ENCODE peak calls at places on chromosome 15, in eight cellular contexts. H, N, G, I, L, B, U and O are unnamed samples. For H3K4me1, the result is how much of the 10 kb centered on the place peaks cover.

GRCh38 chr15:62164500-62165028 is 521 bp downstream of the C2CD4B start:
- DNase-seq in H (peak), N (no peak), U (no peak), I (no peak), G (peak), B (no peak), L (no peak), O (no peak)

GRCh38 chr15:34691024-34691423 is 63.8 kb downstream of the GJD2 start:
- DNase-seq in U (no peak), N (no peak), H (no peak), L (no peak), I (no peak), B (no peak), G (no peak), O (no peak)

GRCh38 chr15:40914013-40914412 is 15.1 kb upstream of the DLL4 start:
- DNase-seq in H (no peak), L (no peak), G (no peak), N (no peak), B (no peak), I (no peak), U (no peak), O (no peak)

GRCh38 chr15:68384451-68385239 is 47.3 kb downstream of the ITGA11 start:
- DNase-seq in H (no peak), I (no peak), B (no peak), U (peak), N (no peak), G (no peak), L (no peak), O (peak)

GRCh38 chr15:40456299-40456712 is 14.5 kb upstream of the CHST14 start:
- DNase-seq in N (no peak), L (no peak), U (peak), H (no peak), B (no peak), G (peak), I (no peak), O (peak)

GRCh38 chr15:68921926-68922325 is 8.4 kb upstream of the SPESP1 start:
- DNase-seq in U (no peak), B (no peak), I (no peak), L (no peak), N (no peak), H (no peak), G (no peak), O (no peak)

GRCh38 chr15:29618586-29618985 is 203.7 kb downstream of the TJP1 start:
- DNase-seq in U (no peak), N (no peak), I (no peak), L (no peak), H (no peak), B (no peak), G (no peak), O (no peak)

GRCh38 chr15:99707481-99708270 is 25.6 kb downstream of the LYSMD4 start:
- DNase-seq in N (no peak), H (no peak), U (no peak), I (no peak), B (no peak), G (no peak), L (no peak), O (no peak)

GRCh38 chr15:91517491-91518200 is 335.9 kb upstream of the SLCO3A1 start:
- DNase-seq in H (no peak), L (no peak), U (no peak), N (no peak), I (no peak), B (no peak), G (no peak), O (no peak)

GRCh38 chr15:38252481-38253311 is at the start of gene SPRED1:
- DNase-seq in G (peak), N (peak), H (peak), L (no peak), B (no peak), U (peak), I (peak), O (peak)

GRCh38 chr15:40106203-40107161 is 2.2 kb downstream of the BMF start:
- DNase-seq in B (no peak), L (no peak), I (peak), N (no peak), G (peak), H (peak), U (peak), O (peak)

GRCh38 chr15:89898628-89899302 is 5.0 kb upstream of the AP3S2 start:
- DNase-seq in H (peak), U (peak), N (no peak), I (no peak), G (peak), B (no peak), L (peak), O (peak)

GRCh38 chr15:29857196-29857595 is 34.9 kb upstream of the TJP1 start:
- DNase-seq in L (no peak), N (no peak), B (no peak), G (no peak), I (no peak), H (no peak), U (no peak), O (no peak)

GRCh38 chr15:64950888-64951287 is 38.8 kb downstream of the SPG21 start:
- DNase-seq in N (no peak), H (no peak), L (no peak), B (no peak), U (no peak), G (no peak), I (no peak), O (no peak)

GRCh38 chr15:78831229-78832207 is 20.3 kb upstream of the ADAMTS7 start:
- DNase-seq in G (no peak), U (no peak), H (no peak), L (no peak), I (no peak), B (no peak), N (no peak), O (no peak)

GRCh38 chr15:78828930-78829329 is 17.7 kb upstream of the ADAMTS7 start:
- DNase-seq in G (no peak), U (no peak), L (no peak), B (no peak), I (no peak), N (no peak), H (no peak), O (no peak)

GRCh38 chr15:78836333-78836732 is 25.1 kb upstream of the ADAMTS7 start:
- DNase-seq in U (no peak), G (no peak), L (no peak), B (no peak), N (no peak), I (no peak), H (no peak), O (no peak)

DNA sequence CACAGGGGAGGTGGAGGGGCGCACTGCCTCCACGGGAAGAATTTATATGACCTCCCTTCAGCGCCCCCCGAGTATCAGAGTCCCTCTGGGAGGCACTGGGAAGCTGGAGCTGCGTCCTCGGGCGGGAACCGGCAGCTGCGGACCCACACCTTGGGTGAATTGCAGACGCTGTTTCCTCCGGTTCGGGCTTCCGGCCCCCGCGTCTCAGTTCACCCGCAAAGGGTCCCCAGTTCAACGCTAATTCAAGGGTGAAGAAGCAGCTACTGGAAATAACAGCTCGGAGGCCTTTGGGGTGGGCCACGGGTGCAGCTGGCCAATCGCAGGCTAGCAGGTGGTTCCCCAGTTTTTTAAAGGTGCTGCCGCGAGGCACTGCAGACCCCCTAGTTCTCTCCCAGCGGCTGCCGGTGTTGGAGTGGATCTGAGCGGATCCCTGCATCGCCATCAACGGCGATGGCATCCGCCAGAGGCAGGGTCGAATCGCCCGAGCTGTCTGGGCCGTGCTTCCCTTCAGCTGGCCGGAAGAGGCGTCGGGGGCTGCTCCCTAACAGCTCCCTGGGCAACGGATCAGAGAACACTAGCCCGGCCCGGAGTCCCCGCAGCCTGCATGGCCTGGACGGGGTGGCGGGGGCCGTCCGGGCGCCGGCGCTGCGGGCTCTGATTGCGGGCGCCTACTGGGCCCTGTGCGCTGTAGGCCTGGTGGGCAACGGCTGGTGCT is 19.4 kb upstream of the ADAMTS7 start:
- DNase-seq in H (no peak), U (no peak), N (no peak), L (no peak), I (no peak), G (no peak), B (no peak), O (no peak)
- TF ChIP-seq POLR2A in H (no peak), U (no peak), N (no peak), L (no peak), I (no peak), G (no peak), B (no peak), O (no peak)

DNA sequence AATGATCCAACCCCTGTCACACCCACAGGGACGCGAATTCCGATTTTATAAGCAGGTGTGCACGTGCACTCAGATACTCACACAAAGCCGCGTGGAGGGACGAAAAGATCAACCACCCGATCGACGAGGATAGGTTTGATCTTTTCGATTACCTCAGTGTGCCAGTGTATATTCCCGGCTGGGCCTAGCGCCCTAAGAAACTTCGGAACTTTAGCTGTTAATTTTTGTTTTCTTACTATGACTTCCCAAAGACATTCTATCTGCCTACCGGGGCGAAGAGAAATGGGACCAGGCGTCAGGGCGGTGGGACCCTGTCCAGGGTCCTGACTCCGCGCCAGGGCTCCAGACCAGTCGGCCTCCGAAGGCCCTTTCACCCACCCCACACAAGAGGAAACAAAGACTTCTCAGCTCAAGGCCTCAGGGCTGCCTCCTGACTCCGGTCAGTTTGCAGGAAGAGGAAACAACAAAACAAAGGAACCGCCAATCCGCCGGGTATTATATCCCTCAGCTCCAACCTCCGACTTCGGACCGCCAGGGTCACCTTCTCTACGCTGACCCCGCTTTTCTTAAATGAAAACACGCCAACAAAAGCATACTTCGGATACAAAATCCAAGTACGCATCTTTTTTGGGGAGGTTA is 6.8 kb downstream of the ONECUT1 start:
- DNase-seq in U (no peak), N (no peak), G (no peak), B (no peak), I (no peak), L (no peak), H (no peak), O (peak)
- H3K4me3 ChIP-seq in U (no peak), N (no peak), G (peak), B (no peak), I (no peak), L (no peak), H (no peak), O (no peak)

DNA sequence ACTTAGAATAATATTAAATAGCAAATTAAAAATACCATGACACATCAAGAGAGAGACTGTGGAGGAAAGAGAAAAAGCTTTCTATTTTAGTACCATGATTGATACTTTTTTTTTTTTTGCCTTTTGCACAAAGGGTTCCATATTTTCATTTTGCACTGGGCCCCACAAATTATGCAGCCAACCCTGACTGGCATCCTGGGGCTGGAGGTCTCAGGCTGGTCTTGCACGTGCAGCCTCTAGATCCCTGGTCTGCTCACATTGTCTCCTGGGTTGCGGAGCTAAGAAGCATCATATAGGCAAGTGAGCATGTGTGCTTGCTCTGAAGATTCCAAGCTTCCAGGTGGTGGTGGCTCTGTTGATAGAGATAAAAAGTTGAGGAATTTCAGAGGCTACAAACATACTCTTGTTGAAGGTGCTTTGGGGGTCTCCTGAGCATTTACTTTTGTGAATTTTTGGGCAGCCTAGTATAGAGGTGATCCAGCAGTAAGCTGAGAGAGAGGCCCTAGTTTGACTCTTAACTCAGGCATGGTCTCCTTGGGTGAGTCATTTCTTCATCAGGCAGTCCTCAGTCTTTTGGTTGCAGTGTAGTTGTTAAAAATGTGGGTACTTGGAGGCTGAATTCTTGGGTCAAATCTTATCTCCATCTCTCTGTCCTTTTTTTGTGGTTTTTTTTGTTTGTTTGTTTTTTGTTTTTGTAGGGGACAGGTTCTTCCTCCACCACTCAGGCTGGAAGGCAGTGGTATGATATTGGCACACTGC is 31.3 kb downstream of the SMAD3 start:
- DNase-seq in H (no peak), N (no peak), G (no peak), L (no peak), U (no peak), I (no peak), B (no peak), O (no peak)
- H3K4me1 ChIP-seq in H (under half), N (under half), G (under half), L (half or more), U (half or more), I (under half), B (under half), O (under half)

GRCh38 chr15:95134306-95135100 is 903.1 kb downstream of the MCTP2 start:
- DNase-seq in U (no peak), H (no peak), L (no peak), G (no peak), I (no peak), B (no peak), N (no peak), O (no peak)

GRCh38 chr15:95132774-95133173 is 901.4 kb downstream of the MCTP2 start:
- DNase-seq in L (no peak), I (no peak), H (no peak), G (no peak), U (no peak), B (no peak), N (no peak), O (no peak)

GRCh38 chr15:95141486-95141885 is 910.1 kb downstream of the MCTP2 start:
- DNase-seq in I (no peak), L (no peak), G (no peak), B (no peak), U (no peak), N (no peak), H (no peak), O (no peak)

GRCh38 chr15:95142441-95142840 is 911.1 kb downstream of the MCTP2 start:
- DNase-seq in G (no peak), I (no peak), L (no peak), N (no peak), H (no peak), B (no peak), U (no peak), O (no peak)

GRCh38 chr15:95138604-95139270 is 907.4 kb downstream of the MCTP2 start:
- DNase-seq in U (no peak), H (no peak), G (no peak), I (no peak), B (no peak), N (no peak), L (no peak), O (no peak)
- TF ChIP-seq POLR2A in U (no peak), H (no peak), G (no peak), I (no peak), B (no peak), N (no peak), L (no peak), O (no peak)